ENCODE peak calls at places on chromosomes 13 and 19, in ten cellular contexts. P is H9, D is tibial artery, Q is upper lobe of right lung, K is Peyer's patch, S is thyroid gland, Y is SJCRH30, F is spleen, V is tibial nerve, A is fibroblast of lung. O is an unnamed sample.

GRCh38 chr19:58248886-58249285 is 20.2 kb downstream of the ZNF544 start:
- DNase-seq in P (no peak), D (no peak), Q (no peak), K (no peak), S (no peak), Y (no peak), F (no peak), V (no peak), A (no peak), O (no peak)

GRCh38 chr13:46905249-46905648 is 8.4 kb upstream of the HTR2A start:
- DNase-seq in P (no peak), D (no peak), Q (no peak), K (no peak), S (no peak), Y (no peak), F (no peak), V (no peak), A (peak; percentile 41), O (no peak)

GRCh38 chr13:41780736-41781708 is 179.9 kb downstream of the VWA8 start:
- DNase-seq in P (no peak), D (no peak), Q (no peak), K (no peak), S (no peak), Y (no peak), F (no peak), V (no peak), A (peak; percentile 74), O (no peak)

GRCh38 chr13:48235100-48235813 is 2.3 kb downstream of the ITM2B start:
- DNase-seq in P (peak; percentile 55), D (no peak), Q (no peak), K (peak; percentile 67), S (peak; percentile 63), Y (peak; percentile 33), F (no peak), V (no peak), A (peak; percentile 42), O (peak; percentile 85)

GRCh38 chr13:95382411-95382810 is 81.2 kb upstream of the ABCC4 start:
- DNase-seq in P (no peak), D (no peak), Q (no peak), K (no peak), S (no peak), Y (no peak), F (no peak), V (no peak), A (no peak), O (no peak)

GRCh38 chr19:7265963-7266362 is 28.3 kb downstream of the INSR start:
- DNase-seq in P (no peak), D (no peak), Q (no peak), K (no peak), S (peak; percentile 29), Y (no peak), F (no peak), V (no peak), A (no peak), O (no peak)

GRCh38 chr19:1618157-1619093 is 13.2 kb upstream of the UQCR11 start:
- DNase-seq in P (peak; percentile 83), D (no peak), Q (no peak), K (peak; percentile 75), S (peak; percentile 40), Y (peak; percentile 41), F (no peak), V (no peak), A (no peak), O (peak; percentile 62)

GRCh38 chr19:36215276-36216171 is 618 bp downstream of the ZNF146 start:
- DNase-seq in P (no peak), D (no peak), Q (no peak), K (no peak), S (peak; percentile 11), Y (peak; percentile 15), F (no peak), V (no peak), A (peak; percentile 60), O (peak; percentile 17)

GRCh38 chr13:94558721-94559120 is 37.2 kb downstream of the TGDS start:
- DNase-seq in P (no peak), D (no peak), Q (no peak), K (no peak), S (no peak), Y (peak; percentile 8), F (no peak), V (no peak), A (no peak), O (peak; percentile 12)

GRCh38 chr13:52925221-52925620 is 76.8 kb upstream of the PCDH8 start:
- DNase-seq in P (no peak), D (no peak), Q (no peak), K (no peak), S (no peak), Y (peak; percentile 91), F (no peak), V (no peak), A (no peak), O (no peak)

GRCh38 chr19:55113570-55114039 is 3.8 kb downstream of the PPP1R12C start:
- DNase-seq in P (peak; percentile 86), D (peak; percentile 97), Q (peak; percentile 83), K (peak; percentile 84), S (peak; percentile 99), Y (peak; percentile 68), F (no peak), V (peak; percentile 90), A (peak; percentile 94), O (no peak)

GRCh38 chr13:21242236-21242635 is 65.8 kb downstream of the MRPL57 start:
- DNase-seq in P (peak; percentile 76), D (no peak), Q (no peak), K (no peak), S (no peak), Y (no peak), F (no peak), V (no peak), A (no peak), O (peak; percentile 28)

GRCh38 chr19:27865927-27866777 is 1346.8 kb downstream of the UQCRFS1 start:
- DNase-seq in P (no peak), D (no peak), Q (no peak), K (no peak), S (no peak), Y (no peak), F (no peak), V (no peak), A (no peak), O (no peak)

GRCh38 chr19:27867981-27868380 is 1345.0 kb downstream of the UQCRFS1 start:
- DNase-seq in P (no peak), D (no peak), Q (no peak), K (no peak), S (no peak), Y (no peak), F (no peak), V (no peak), A (no peak), O (no peak)

GRCh38 chr19:27872370-27872769 is 1340.6 kb downstream of the UQCRFS1 start:
- DNase-seq in P (no peak), D (no peak), Q (no peak), K (no peak), S (no peak), Y (no peak), F (no peak), V (no peak), A (no peak), O (no peak)

GRCh38 chr19:27870293-27870692 is 1342.7 kb downstream of the UQCRFS1 start:
- DNase-seq in P (no peak), D (no peak), Q (no peak), K (no peak), S (no peak), Y (no peak), F (no peak), V (no peak), A (no peak), O (no peak)
- H3K9me3 ChIP-seq in P (peaks cover 71% of the 10 kb centered on the region), D (no peaks in the 10 kb centered on the region), Q (no peaks in the 10 kb centered on the region), K (no peaks in the 10 kb centered on the region), S (no peaks in the 10 kb centered on the region), Y (no peaks in the 10 kb centered on the region), F (peaks cover 58% of the 10 kb centered on the region), V (no peaks in the 10 kb centered on the region), A (no peaks in the 10 kb centered on the region), O (no peaks in the 10 kb centered on the region)

GRCh38 chr19:46823049-46823448 is 27.6 kb downstream of the AP2S1 start:
- DNase-seq in P (no peak), D (no peak), Q (no peak), K (no peak), S (no peak), Y (no peak), F (no peak), V (no peak), A (no peak), O (no peak)

GRCh38 chr19:46821512-46822359 is 28.9 kb downstream of the AP2S1 start:
- DNase-seq in P (peak; percentile 41), D (no peak), Q (peak; percentile 78), K (peak; percentile 86), S (no peak), Y (peak; percentile 78), F (peak; percentile 93), V (no peak), A (no peak), O (no peak)

GRCh38 chr19:46824887-46825730 is 25.5 kb downstream of the AP2S1 start:
- DNase-seq in P (no peak), D (no peak), Q (peak; percentile 80), K (no peak), S (no peak), Y (no peak), F (peak; percentile 75), V (no peak), A (peak; percentile 26), O (no peak)

GRCh38 chr19:46828484-46828883 is 22.2 kb downstream of the AP2S1 start:
- DNase-seq in P (no peak), D (no peak), Q (no peak), K (no peak), S (no peak), Y (no peak), F (no peak), V (no peak), A (peak; percentile 30), O (no peak)

GRCh38 chr19:46825731-46826055 is 25.0 kb downstream of the AP2S1 start:
- DNase-seq in P (no peak), D (no peak), Q (no peak), K (no peak), S (no peak), Y (no peak), F (no peak), V (no peak), A (no peak), O (no peak)
- H3K4me1 ChIP-seq in P (no peaks in the 10 kb centered on the region), D (no peaks in the 10 kb centered on the region), Q (peaks cover 14% of the 10 kb centered on the region), K (peaks cover 7% of the 10 kb centered on the region), S (no peaks in the 10 kb centered on the region), Y (peaks cover 37% of the 10 kb centered on the region), F (peaks cover 46% of the 10 kb centered on the region), V (no peaks in the 10 kb centered on the region), A (no peaks in the 10 kb centered on the region), O (no peaks in the 10 kb centered on the region)

GRCh38 chr19:16760990-16761389 is 41.3 kb downstream of the NWD1 start:
- DNase-seq in P (no peak), D (no peak), Q (no peak), K (no peak), S (no peak), Y (no peak), F (no peak), V (no peak), A (no peak), O (no peak)
- H3K27me3 ChIP-seq in P (peaks cover 2% of the 10 kb centered on the region), D (peaks cover 54% of the 10 kb centered on the region), Q (no peaks in the 10 kb centered on the region), K (no peaks in the 10 kb centered on the region), S (no peaks in the 10 kb centered on the region), Y (no peaks in the 10 kb centered on the region), F (peaks cover 85% of the 10 kb centered on the region), V (no peaks in the 10 kb centered on the region), A (no peaks in the 10 kb centered on the region), O (peaks cover 23% of the 10 kb centered on the region)

DNA sequence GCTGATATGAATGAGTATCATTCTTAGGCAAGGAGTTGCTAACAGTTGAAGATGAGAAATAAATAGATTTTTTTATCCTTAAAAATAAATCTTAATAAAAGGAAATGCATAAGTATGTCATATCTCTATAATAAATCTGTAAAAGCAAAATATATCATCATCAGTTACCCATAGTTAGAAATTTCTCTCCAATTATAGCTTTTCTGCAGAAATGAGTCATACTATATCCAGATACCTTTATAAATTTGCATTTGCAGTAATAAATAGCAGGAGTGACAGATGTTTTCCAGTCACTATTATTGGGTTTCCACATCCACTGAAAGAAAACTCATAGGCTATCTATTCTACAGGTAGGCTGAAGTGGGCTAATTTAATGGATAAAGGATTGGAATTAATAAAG is 829.8 kb downstream of the PCDH9 start:
- DNase-seq in P (no peak), D (no peak), Q (no peak), K (no peak), S (no peak), Y (no peak), F (no peak), V (no peak), A (no peak), O (no peak)
- H3K9me3 ChIP-seq in P (no peaks in the 10 kb centered on the region), D (no peaks in the 10 kb centered on the region), Q (no peaks in the 10 kb centered on the region), K (no peaks in the 10 kb centered on the region), S (no peaks in the 10 kb centered on the region), Y (peaks cover 4% of the 10 kb centered on the region), F (no peaks in the 10 kb centered on the region), V (no peaks in the 10 kb centered on the region), A (no peaks in the 10 kb centered on the region), O (no peaks in the 10 kb centered on the region)